ENCODE peak calls at places on chromosome 17, in seven cellular contexts. R, E, X, W, D, K and P are unnamed samples.
A peak's percentile ranks its signal among the peaks of the same experiment; 100 is the strongest.

GRCh38 chr17:80103686-80104085 is 2.3 kb downstream of the GAA start:
- DNase-seq in W (no peak), D (no peak), E (no peak), K (no peak), R (no peak), X (no peak), P (no peak)

GRCh38 chr17:35084987-35085386 is 21.5 kb upstream of the RFFL start:
- DNase-seq in X (no peak), R (no peak), W (no peak), D (no peak), K (no peak), E (no peak), P (peak; percentile 81)

GRCh38 chr17:51214920-51215319 is 44.9 kb downstream of the MBTD1 start:
- DNase-seq in W (no peak), E (no peak), D (no peak), K (no peak), R (no peak), X (no peak), P (no peak)

GRCh38 chr17:78384479-78385175 is 6.2 kb downstream of the PGS1 start:
- DNase-seq in D (no peak), X (no peak), K (no peak), E (no peak), W (no peak), R (no peak), P (no peak)

GRCh38 chr17:82020874-82021727 is 1.6 kb downstream of the CENPX start:
- DNase-seq in W (peak; percentile 84), X (peak; percentile 14), R (peak; percentile 67), D (peak; percentile 80), K (peak; percentile 90), E (peak; percentile 41), P (peak; percentile 68)

GRCh38 chr17:17057057-17057551 is 14.8 kb downstream of the MPRIP start:
- DNase-seq in R (no peak), E (no peak), D (no peak), X (no peak), W (no peak), K (peak; percentile 56), P (no peak)

GRCh38 chr17:5769936-5770335 is 185.6 kb upstream of the NLRP1 start:
- DNase-seq in D (no peak), E (no peak), X (no peak), R (no peak), K (no peak), W (no peak), P (no peak)

GRCh38 chr17:55745258-55745657 is 5.6 kb upstream of the PCTP start:
- DNase-seq in R (no peak), E (no peak), K (no peak), X (no peak), D (no peak), W (no peak), P (no peak)

GRCh38 chr17:29840884-29841283 is 89.1 kb downstream of the SSH2 start:
- DNase-seq in X (no peak), R (no peak), K (no peak), E (no peak), W (no peak), D (no peak), P (no peak)

GRCh38 chr17:79981090-79981489 is 54.6 kb downstream of the TBC1D16 start:
- DNase-seq in E (no peak), D (no peak), R (no peak), X (no peak), K (peak; percentile 40), W (no peak), P (no peak)

GRCh38 chr17:41315204-41315794 is at the start of gene KRTAP17-1:
- DNase-seq in R (no peak), W (no peak), E (no peak), D (no peak), K (no peak), X (no peak), P (no peak)

GRCh38 chr17:52035336-52035915 is 123.1 kb downstream of the CA10 start:
- DNase-seq in W (no peak), R (no peak), E (no peak), D (no peak), K (no peak), X (no peak), P (no peak)

GRCh38 chr17:49227436-49228261 is 2.9 kb downstream of the PHOSPHO1 start:
- DNase-seq in D (peak; percentile 54), R (peak; percentile 79), E (peak; percentile 64), W (peak; percentile 73), X (peak; percentile 66), K (peak; percentile 82), P (peak; percentile 66)

GRCh38 chr17:50703162-50703561 is 4.6 kb downstream of the ANKRD40 start:
- DNase-seq in W (no peak), E (no peak), R (no peak), K (no peak), X (no peak), D (no peak), P (no peak)

GRCh38 chr17:72812823-72813222 is 279.7 kb downstream of the SLC39A11 start:
- DNase-seq in D (no peak), X (no peak), W (no peak), K (no peak), E (no peak), R (no peak), P (peak; percentile 51)

GRCh38 chr17:31404028-31404949 is 12.8 kb downstream of the RAB11FIP4 start:
- DNase-seq in R (peak; percentile 36), W (no peak), E (no peak), X (no peak), D (no peak), K (peak; percentile 53), P (no peak)

GRCh38 chr17:33228548-33228947 is 64.5 kb downstream of the ASIC2 start:
- DNase-seq in W (no peak), K (no peak), E (no peak), R (no peak), D (no peak), X (no peak), P (no peak)

GRCh38 chr17:6752068-6752909 is 3.6 kb upstream of the XAF1 start:
- DNase-seq in D (peak; percentile 9), W (peak; percentile 48), E (no peak), X (no peak), R (peak; percentile 93), K (no peak), P (no peak)

GRCh38 chr17:81162491-81162890 is 2.8 kb upstream of the PVALEF start:
- DNase-seq in W (no peak), X (no peak), R (no peak), E (no peak), K (no peak), D (no peak), P (no peak)

GRCh38 chr17:80260791-80261158 is at the start of gene RNF213:
- DNase-seq in E (peak; percentile 54), W (no peak), R (peak; percentile 59), X (no peak), D (no peak), K (peak; percentile 83), P (no peak)

GRCh38 chr17:37384560-37385160 is 8.9 kb downstream of the C17orf78 start:
- DNase-seq in E (no peak), X (no peak), R (no peak), W (no peak), K (no peak), D (no peak), P (no peak)

GRCh38 chr17:63440127-63440769 is 5.9 kb downstream of the CYB561 start:
- DNase-seq in D (no peak), X (no peak), K (no peak), W (no peak), E (no peak), R (no peak), P (no peak)

GRCh38 chr17:19787733-19788357 is 39.7 kb upstream of the ALDH3A1 start:
- DNase-seq in X (no peak), W (no peak), K (no peak), D (no peak), E (no peak), R (peak; percentile 20), P (no peak)

GRCh38 chr17:27545562-27546229 is 85.3 kb upstream of the LGALS9 start:
- DNase-seq in X (no peak), E (no peak), K (no peak), R (no peak), D (no peak), W (no peak), P (no peak)

GRCh38 chr17:77227461-77228223 is 86.9 kb downstream of the SEC14L1 start:
- DNase-seq in X (no peak), E (no peak), K (no peak), R (no peak), W (no peak), D (no peak), P (no peak)

GRCh38 chr17:58312824-58313223 is 15.8 kb downstream of the TSPOAP1 start:
- DNase-seq in D (no peak), X (no peak), W (no peak), E (no peak), R (no peak), K (no peak), P (no peak)

GRCh38 chr17:17258011-17258410 is 21.0 kb upstream of the FLCN start:
- DNase-seq in R (no peak), E (no peak), X (no peak), W (no peak), K (no peak), D (no peak), P (no peak)